ENCODE peak calls at places on chromosome 6, in nine cellular contexts. One of them, this sample, is unnamed.

GRCh38 chr6:47258724-47259347 is 50.9 kb downstream of the TNFRSF21 start:
- DNase-seq in G401: no peak
- DNase-seq in substantia nigra: no peak
- DNase-seq in ecto neural progenitor cell: no peak
- DNase-seq in CD4-positive, alpha-beta T cell: no peak
- DNase-seq in HuH-7.5: no peak
- DNase-seq in WERI-Rb-1: no peak
- DNase-seq in RCC 7860: no peak
- DNase-seq in fibroblast of mammary gland: no peak
- DNase-seq in this sample: no peak

GRCh38 chr6:167651251-167652041 is 175.3 kb upstream of the AFDN start:
- DNase-seq in RCC 7860: no peak
- DNase-seq in G401: no peak
- DNase-seq in fibroblast of mammary gland: no peak
- DNase-seq in substantia nigra: no peak
- DNase-seq in HuH-7.5: no peak
- DNase-seq in ecto neural progenitor cell: no peak
- DNase-seq in CD4-positive, alpha-beta T cell: no peak
- DNase-seq in WERI-Rb-1: no peak
- DNase-seq in this sample: no peak

GRCh38 chr6:31567531-31568370 is 4.3 kb upstream of the LTA start:
- DNase-seq in HuH-7.5: no peak
- DNase-seq in fibroblast of mammary gland: no peak
- DNase-seq in CD4-positive, alpha-beta T cell: no peak
- DNase-seq in WERI-Rb-1: peak; percentile 50
- DNase-seq in RCC 7860: no peak
- DNase-seq in G401: no peak
- DNase-seq in ecto neural progenitor cell: no peak
- DNase-seq in substantia nigra: no peak
- DNase-seq in this sample: no peak

GRCh38 chr6:135397172-135397952 is 100.2 kb downstream of the AHI1 start:
- DNase-seq in substantia nigra: no peak
- DNase-seq in ecto neural progenitor cell: no peak
- DNase-seq in G401: no peak
- DNase-seq in HuH-7.5: no peak
- DNase-seq in fibroblast of mammary gland: no peak
- DNase-seq in WERI-Rb-1: no peak
- DNase-seq in RCC 7860: no peak
- DNase-seq in CD4-positive, alpha-beta T cell: no peak
- DNase-seq in this sample: no peak

GRCh38 chr6:169829786-169830185 is 78.4 kb downstream of the ERMARD start:
- DNase-seq in HuH-7.5: no peak
- DNase-seq in CD4-positive, alpha-beta T cell: no peak
- DNase-seq in ecto neural progenitor cell: peak; percentile 20
- DNase-seq in WERI-Rb-1: no peak
- DNase-seq in substantia nigra: no peak
- DNase-seq in RCC 7860: no peak
- DNase-seq in G401: no peak
- DNase-seq in fibroblast of mammary gland: no peak
- DNase-seq in this sample: no peak

GRCh38 chr6:44630125-44631028 is 242.9 kb downstream of the CDC5L start:
- DNase-seq in ecto neural progenitor cell: peak; percentile 80
- DNase-seq in fibroblast of mammary gland: peak; percentile 67
- DNase-seq in RCC 7860: peak; percentile 32
- DNase-seq in substantia nigra: peak; percentile 35
- DNase-seq in CD4-positive, alpha-beta T cell: no peak
- DNase-seq in HuH-7.5: peak; percentile 74
- DNase-seq in G401: peak; percentile 25
- DNase-seq in WERI-Rb-1: peak; percentile 93
- DNase-seq in this sample: peak; percentile 30

GRCh38 chr6:834190-834589 is 141.3 kb upstream of the EXOC2 start:
- DNase-seq in fibroblast of mammary gland: no peak
- DNase-seq in CD4-positive, alpha-beta T cell: no peak
- DNase-seq in WERI-Rb-1: no peak
- DNase-seq in substantia nigra: no peak
- DNase-seq in RCC 7860: no peak
- DNase-seq in ecto neural progenitor cell: no peak
- DNase-seq in G401: no peak
- DNase-seq in HuH-7.5: no peak
- DNase-seq in this sample: no peak

GRCh38 chr6:31239854-31240253 is 32.0 kb downstream of the HLA-C start:
- DNase-seq in WERI-Rb-1: no peak
- DNase-seq in ecto neural progenitor cell: no peak
- DNase-seq in substantia nigra: no peak
- DNase-seq in CD4-positive, alpha-beta T cell: no peak
- DNase-seq in fibroblast of mammary gland: peak; percentile 5
- DNase-seq in HuH-7.5: no peak
- DNase-seq in G401: no peak
- DNase-seq in RCC 7860: no peak
- DNase-seq in this sample: no peak

GRCh38 chr6:144064831-144065668 is 30.3 kb downstream of the SF3B5 start:
- DNase-seq in substantia nigra: no peak
- DNase-seq in CD4-positive, alpha-beta T cell: no peak
- DNase-seq in ecto neural progenitor cell: no peak
- DNase-seq in fibroblast of mammary gland: no peak
- DNase-seq in G401: peak; percentile 11
- DNase-seq in WERI-Rb-1: peak; percentile 70
- DNase-seq in RCC 7860: no peak
- DNase-seq in HuH-7.5: no peak
- DNase-seq in this sample: peak; percentile 70

GRCh38 chr6:11393713-11394627 is 143.6 kb upstream of the TMEM170B start:
- DNase-seq in CD4-positive, alpha-beta T cell: no peak
- DNase-seq in RCC 7860: peak; percentile 90
- DNase-seq in ecto neural progenitor cell: no peak
- DNase-seq in HuH-7.5: no peak
- DNase-seq in WERI-Rb-1: no peak
- DNase-seq in G401: no peak
- DNase-seq in substantia nigra: no peak
- DNase-seq in fibroblast of mammary gland: no peak
- DNase-seq in this sample: no peak

GRCh38 chr6:149896491-149896890 is 1.4 kb downstream of the RAET1E start:
- DNase-seq in WERI-Rb-1: no peak
- DNase-seq in HuH-7.5: no peak
- DNase-seq in ecto neural progenitor cell: no peak
- DNase-seq in G401: no peak
- DNase-seq in substantia nigra: no peak
- DNase-seq in fibroblast of mammary gland: peak; percentile 58
- DNase-seq in RCC 7860: peak; percentile 30
- DNase-seq in CD4-positive, alpha-beta T cell: no peak
- DNase-seq in this sample: no peak

This sample was measured in transverse colon.